ENCODE peak calls at places on chromosomes 13 and 19, in six cellular contexts. N is pancreas, F is fibroblast of lung, S is tibial nerve, K is Karpas-422, P is HCT116. X is an unnamed sample.
A peak's percentile ranks its signal among the peaks of the same experiment; 100 is the strongest.

GRCh38 chr19:34500656-34501120 is 19.1 kb downstream of the WTIP start:
- DNase-seq in N (no peak), F (no peak), S (no peak), K (no peak), P (no peak), X (no peak)

GRCh38 chr13:57588639-57589038 is 42.9 kb upstream of the PCDH17 start:
- DNase-seq in N (no peak), F (no peak), S (no peak), K (no peak), P (no peak), X (no peak)

GRCh38 chr13:80339841-80340642 is 884 bp downstream of the SPRY2 start:
- DNase-seq in N (peak; percentile 59), F (peak; percentile 54), S (no peak), K (no peak), P (no peak), X (peak; percentile 69)

GRCh38 chr19:44623080-44623479 is 9.7 kb downstream of the IGSF23 start:
- DNase-seq in N (no peak), F (peak; percentile 35), S (no peak), K (no peak), P (no peak), X (no peak)

GRCh38 chr13:92806215-92806614 is 420.4 kb upstream of the GPC6 start:
- DNase-seq in N (no peak), F (peak; percentile 26), S (no peak), K (no peak), P (no peak), X (peak; percentile 53)

GRCh38 chr19:18292810-18293641 is 11.6 kb upstream of the JUND start:
- DNase-seq in N (peak; percentile 77), F (peak; percentile 84), S (peak; percentile 74), K (no peak), P (peak; percentile 73), X (peak; percentile 73)

GRCh38 chr13:101875717-101876393 is 423.4 kb downstream of the ITGBL1 start:
- DNase-seq in N (no peak), F (peak; percentile 89), S (no peak), K (no peak), P (no peak), X (peak; percentile 78)

GRCh38 chr13:46676378-46676725 is 120.6 kb downstream of the ESD start:
- DNase-seq in N (no peak), F (no peak), S (no peak), K (no peak), P (no peak), X (no peak)

GRCh38 chr13:39894586-39894985 is 239.1 kb downstream of the COG6 start:
- DNase-seq in N (no peak), F (no peak), S (no peak), K (no peak), P (no peak), X (no peak)

GRCh38 chr13:39895254-39895653 is 239.8 kb downstream of the COG6 start:
- DNase-seq in N (no peak), F (peak; percentile 52), S (no peak), K (no peak), P (no peak), X (no peak)

GRCh38 chr13:39897636-39898035 is 242.2 kb downstream of the COG6 start:
- DNase-seq in N (no peak), F (peak; percentile 39), S (no peak), K (no peak), P (no peak), X (no peak)

DNA sequence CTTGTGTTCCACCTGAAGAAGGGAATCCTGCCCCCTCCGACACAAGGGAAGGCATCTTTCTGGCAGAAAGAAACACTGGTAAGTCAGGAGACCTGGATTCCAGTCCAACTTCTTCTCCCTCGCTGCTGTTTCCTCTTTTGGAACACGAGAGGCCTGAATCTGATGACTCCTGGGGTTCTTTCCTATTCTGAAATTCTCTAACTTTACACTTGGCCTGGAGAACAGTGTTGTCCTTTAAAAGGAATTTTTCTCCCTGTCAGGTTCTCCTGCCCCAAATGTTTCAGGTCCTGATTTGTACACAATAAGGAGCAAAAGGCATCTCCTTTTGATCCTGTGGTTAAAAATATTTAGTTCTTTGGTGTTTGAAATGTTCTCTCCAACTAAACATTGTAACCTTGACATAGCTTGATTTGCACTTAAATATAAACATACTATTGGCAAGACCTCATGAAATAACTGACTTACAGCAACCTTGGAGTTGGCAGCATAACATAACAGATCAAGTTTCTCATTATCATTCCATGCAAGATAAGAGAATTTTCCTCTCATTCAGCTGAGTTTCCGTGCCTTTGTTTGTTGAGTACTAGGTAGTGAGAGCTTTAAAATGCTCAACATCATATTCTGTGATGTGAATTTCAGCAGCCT is 244.8 kb downstream of the COG6 start:
- DNase-seq in N (no peak), F (peak; percentile 74), S (no peak), K (peak; percentile 24), P (no peak), X (peak; percentile 68)
- H3K4me3 ChIP-seq in N (no peak overlapping the region), F (no peak overlapping the region), S (no peak overlapping the region), K (no peak overlapping the region), P (no peak overlapping the region), X (no peak overlapping the region)

DNA sequence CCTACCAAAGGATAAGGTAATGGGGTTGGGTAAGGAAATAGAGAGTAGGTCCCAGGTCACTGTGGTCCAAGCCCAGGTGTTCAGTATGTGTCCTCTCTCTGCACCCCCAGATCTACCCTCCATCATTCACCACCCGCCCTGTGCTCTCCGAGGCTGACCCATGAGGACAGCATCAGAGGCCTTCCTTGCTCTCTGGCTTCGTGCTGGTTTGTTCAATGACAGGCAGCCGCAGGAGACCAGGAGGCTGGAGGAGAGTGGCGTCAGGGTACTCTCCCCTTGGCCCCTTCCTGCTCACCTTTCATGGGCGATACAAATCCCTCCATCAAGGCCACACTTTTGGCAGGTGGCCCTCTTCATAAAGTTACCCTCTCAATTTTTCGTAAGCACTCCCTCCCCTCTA is 1.7 kb downstream of the TUBA3C start:
- DNase-seq in N (no peak), F (no peak), S (no peak), K (no peak), P (no peak), X (no peak)
- H3K9me3 ChIP-seq in N (no peaks in the 10 kb centered on the region), F (no peaks in the 10 kb centered on the region), S (no peaks in the 10 kb centered on the region), K (peaks cover 5% of the 10 kb centered on the region), P (no peaks in the 10 kb centered on the region), X (no peaks in the 10 kb centered on the region)

GRCh38 chr13:23983671-23984070 is 86.4 kb upstream of the C1QTNF9B start:
- DNase-seq in N (no peak), F (no peak), S (no peak), K (no peak), P (no peak), X (no peak)
- H3K36me3 ChIP-seq in N (no peaks in the 10 kb centered on the region), F (no peaks in the 10 kb centered on the region), S (no peaks in the 10 kb centered on the region), K (no peaks in the 10 kb centered on the region), P (no peaks in the 10 kb centered on the region), X (no peaks in the 10 kb centered on the region)

GRCh38 chr13:98083936-98084335 is 59.0 kb upstream of the FARP1 start:
- DNase-seq in N (no peak), F (no peak), S (no peak), K (no peak), P (no peak), X (no peak)
- H3K4me3 ChIP-seq in N (no peak overlapping the region), F (no peak overlapping the region), S (no peak overlapping the region), K (no peak overlapping the region), P (no peak overlapping the region), X (no peak overlapping the region)

DNA sequence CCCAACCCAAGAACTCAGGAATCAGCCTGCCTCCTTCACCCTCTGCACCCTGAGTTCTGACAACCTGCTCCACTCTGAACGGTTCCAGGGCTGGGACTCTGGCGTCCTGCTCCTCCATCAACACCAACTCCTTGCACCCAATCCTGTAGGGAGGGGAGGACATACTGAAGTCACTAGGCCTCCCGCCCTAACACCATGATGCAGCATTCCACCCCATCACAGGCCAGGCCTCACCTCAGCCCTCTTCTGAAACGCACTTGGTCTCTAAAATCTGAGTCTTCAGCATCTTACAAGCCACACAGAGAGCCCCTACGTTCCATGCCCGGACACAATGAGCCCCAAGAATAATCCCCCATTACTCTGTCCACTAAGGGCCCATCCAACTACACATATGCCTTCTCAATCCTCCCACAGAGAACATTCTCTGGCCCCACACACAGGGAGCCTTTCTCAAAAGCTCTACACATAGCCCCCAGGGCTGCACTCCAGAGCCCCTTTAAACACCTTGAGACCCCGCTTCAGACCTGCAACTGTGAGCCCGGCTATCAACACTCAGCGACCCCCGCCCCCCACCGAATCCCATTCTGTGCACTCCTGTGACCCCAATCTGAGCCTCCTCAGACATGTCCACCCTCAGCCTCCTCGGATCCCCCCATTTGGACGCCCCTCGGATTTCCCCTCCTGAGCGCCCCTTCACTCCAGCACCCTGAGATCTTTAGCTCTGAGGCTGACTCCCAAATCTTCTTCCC is 559 bp downstream of the ALKBH6 start:
- DNase-seq in N (no peak), F (no peak), S (no peak), K (peak; percentile 43), P (no peak), X (peak; percentile 4)
- H3K9me3 ChIP-seq in N (no peaks in the 10 kb centered on the region), F (no peaks in the 10 kb centered on the region), S (no peaks in the 10 kb centered on the region), K (no peaks in the 10 kb centered on the region), P (no peaks in the 10 kb centered on the region), X (no peaks in the 10 kb centered on the region)

DNA sequence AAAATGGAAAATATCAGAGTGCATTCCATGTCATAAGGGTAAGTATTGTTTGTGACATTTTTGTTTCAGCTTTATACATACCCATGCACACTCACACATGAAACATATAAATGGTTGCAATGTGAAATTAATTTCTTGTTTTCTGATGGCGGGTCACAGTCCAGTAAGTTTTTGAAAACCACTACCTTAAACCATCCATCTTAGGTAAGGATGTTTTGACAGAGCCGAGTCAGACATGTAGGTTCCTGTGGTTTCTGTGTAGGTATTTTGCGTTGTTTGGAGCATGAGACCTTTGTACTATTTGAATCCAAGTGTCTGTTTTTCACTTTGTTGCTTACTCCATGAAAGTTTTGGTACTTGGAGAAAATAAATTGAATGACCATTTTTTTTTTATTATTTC is 121.7 kb downstream of the B3GLCT start:
- DNase-seq in N (no peak), F (no peak), S (no peak), K (no peak), P (no peak), X (no peak)
- H3K36me3 ChIP-seq in N (no peaks in the 10 kb centered on the region), F (no peaks in the 10 kb centered on the region), S (peaks cover 41% of the 10 kb centered on the region), K (no peaks in the 10 kb centered on the region), P (no peaks in the 10 kb centered on the region), X (peaks cover 11% of the 10 kb centered on the region)